ENCODE peak calls at places on chromosomes 2 and 18, in seven cellular contexts. G, V, W, L, A, Z and D are unnamed samples.

GRCh38 chr2:201411421-201411820 is 39.8 kb downstream of the TRAK2 start:
- DNase-seq in L (no peak), W (no peak), G (no peak), Z (no peak), V (peak), A (peak), D (no peak)

GRCh38 chr2:71226391-71226964 is 425 bp downstream of the PAIP2B start:
- DNase-seq in L (peak), G (no peak), W (peak), A (no peak), V (no peak), Z (no peak), D (peak)

GRCh38 chr2:60125880-60126444 is 427.5 kb downstream of the BCL11A start:
- DNase-seq in Z (no peak), W (peak), A (no peak), G (no peak), L (peak), V (no peak), D (no peak)

GRCh38 chr2:163601377-163601776 is 134.4 kb downstream of the FIGN start:
- DNase-seq in V (peak), W (peak), Z (no peak), G (peak), A (no peak), L (peak), D (no peak)

GRCh38 chr2:30257266-30258214 is 26.2 kb downstream of the LBH start:
- DNase-seq in G (no peak), W (no peak), L (no peak), A (no peak), Z (no peak), V (no peak), D (no peak)

GRCh38 chr18:48997985-48998831 is 47.4 kb upstream of the SMAD7 start:
- DNase-seq in W (no peak), L (peak), A (peak), V (peak), Z (peak), G (peak), D (peak)

GRCh38 chr2:127157114-127157513 is 50.2 kb upstream of the BIN1 start:
- DNase-seq in L (no peak), G (no peak), A (no peak), V (no peak), Z (no peak), W (no peak), D (no peak)

GRCh38 chr2:43055985-43056384 is 170.4 kb downstream of the ZFP36L2 start:
- DNase-seq in A (no peak), V (no peak), L (no peak), G (no peak), Z (no peak), W (no peak), D (no peak)

GRCh38 chr2:101277111-101277510 is 24.4 kb downstream of the CNOT11 start:
- DNase-seq in W (no peak), L (peak), G (no peak), Z (no peak), A (no peak), V (peak), D (no peak)

GRCh38 chr2:70083344-70084156 is 3.7 kb upstream of the PCBP1 start:
- DNase-seq in A (peak), Z (no peak), W (no peak), G (peak), V (peak), L (peak), D (no peak)

GRCh38 chr2:219290381-219291171 is 11.4 kb downstream of the DNAJB2 start:
- DNase-seq in Z (no peak), V (no peak), L (no peak), G (no peak), W (no peak), A (no peak), D (no peak)

GRCh38 chr2:226661789-226662545 is 137.7 kb downstream of the IRS1 start:
- DNase-seq in V (peak), G (peak), L (peak), A (peak), W (no peak), Z (no peak), D (no peak)

GRCh38 chr2:41782306-41783158 is 265.3 kb upstream of the PKDCC start:
- DNase-seq in G (peak), Z (no peak), W (peak), A (peak), L (peak), V (peak), D (no peak)

GRCh38 chr2:204842731-204843490 is 297.6 kb downstream of the PARD3B start:
- DNase-seq in Z (no peak), W (no peak), A (peak), G (peak), V (peak), L (peak), D (no peak)

GRCh38 chr18:40355701-40356100 is 1599.3 kb upstream of the PIK3C3 start:
- DNase-seq in G (no peak), L (no peak), A (no peak), Z (no peak), V (peak), W (no peak), D (no peak)

DNA sequence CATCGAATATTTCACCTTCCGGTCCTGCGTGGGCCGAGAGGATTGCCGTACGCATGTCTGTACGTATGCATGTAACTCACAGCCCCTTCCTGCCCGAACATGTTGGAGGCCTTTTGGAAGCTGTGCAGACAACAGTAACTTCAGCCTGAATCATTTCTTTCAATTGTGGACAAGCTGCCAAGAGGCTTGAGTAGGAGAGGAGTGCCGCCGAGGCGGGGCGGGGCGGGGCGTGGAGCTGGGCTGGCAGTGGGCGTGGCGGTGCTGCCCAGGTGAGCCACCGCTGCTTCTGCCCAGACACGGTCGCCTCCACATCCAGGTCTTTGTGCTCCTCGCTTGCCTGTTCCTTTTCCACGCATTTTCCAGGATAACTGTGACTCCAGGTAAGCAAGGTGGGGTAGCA is at the start of gene SERPINB5:
- DNase-seq in V (no peak), Z (no peak), L (no peak), G (no peak), W (no peak), A (peak), D (peak)
- H2BK5ac ChIP-seq in V (no peak), Z (no peak), L (no peak), G (no peak), W (no peak), A (no peak), D (no peak)

GRCh38 chr2:147384659-147385058 is 460.2 kb upstream of the ACVR2A start:
- DNase-seq in G (no peak), W (no peak), Z (no peak), A (no peak), V (no peak), L (no peak), D (no peak)
- H3K18ac ChIP-seq in G (no peak), W (no peak), Z (no peak), A (no peak), V (no peak), L (no peak), D (no peak)

DNA sequence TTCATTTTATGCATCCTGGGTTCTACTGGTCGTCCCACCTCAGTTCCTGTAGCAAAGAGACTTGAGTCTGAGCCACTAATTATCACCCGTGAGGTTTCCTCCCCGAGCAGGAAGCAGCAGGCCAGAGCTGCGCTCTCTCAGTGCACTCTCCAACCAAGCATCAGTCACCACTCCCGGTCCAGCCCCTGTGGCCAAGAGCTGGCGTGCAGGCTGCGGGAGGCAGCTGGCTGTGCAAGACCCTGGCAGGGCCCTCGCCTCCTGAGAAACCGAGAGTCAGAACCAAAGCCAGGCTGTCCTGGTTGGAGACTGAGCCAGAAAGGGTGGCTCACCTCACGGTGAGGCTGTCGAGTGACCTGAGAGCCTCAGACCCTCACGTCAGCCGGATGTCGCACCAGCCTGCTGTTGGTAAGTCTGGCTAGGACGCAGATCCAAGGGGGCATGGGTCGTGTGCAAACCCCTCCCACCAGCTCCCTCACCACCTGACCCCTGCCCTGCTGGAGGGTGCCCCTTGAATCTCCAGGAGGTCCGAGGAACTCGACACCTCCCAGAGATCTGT is 7.1 kb downstream of the STEAP3 start:
- DNase-seq in G (peak), V (peak), Z (no peak), L (no peak), W (no peak), A (no peak), D (no peak)
- H2BK5ac ChIP-seq in G (no peak), V (peak), Z (no peak), L (no peak), W (no peak), A (no peak), D (no peak)

GRCh38 chr2:36949845-36950244 is 16.5 kb downstream of the STRN start:
- DNase-seq in G (no peak), V (no peak), W (no peak), A (no peak), Z (no peak), L (no peak), D (no peak)

GRCh38 chr2:36951030-36951518 is 15.3 kb downstream of the STRN start:
- DNase-seq in W (no peak), V (no peak), A (no peak), L (no peak), Z (no peak), G (no peak), D (no peak)

GRCh38 chr2:36951574-36951973 is 14.8 kb downstream of the STRN start:
- DNase-seq in W (no peak), G (peak), V (peak), Z (no peak), L (no peak), A (peak), D (no peak)

GRCh38 chr2:36952748-36953197 is 13.6 kb downstream of the STRN start:
- DNase-seq in L (peak), G (no peak), V (no peak), W (no peak), A (peak), Z (no peak), D (no peak)
- H3K18ac ChIP-seq in L (no peak), G (no peak), V (no peak), W (no peak), A (no peak), Z (no peak), D (no peak)

DNA sequence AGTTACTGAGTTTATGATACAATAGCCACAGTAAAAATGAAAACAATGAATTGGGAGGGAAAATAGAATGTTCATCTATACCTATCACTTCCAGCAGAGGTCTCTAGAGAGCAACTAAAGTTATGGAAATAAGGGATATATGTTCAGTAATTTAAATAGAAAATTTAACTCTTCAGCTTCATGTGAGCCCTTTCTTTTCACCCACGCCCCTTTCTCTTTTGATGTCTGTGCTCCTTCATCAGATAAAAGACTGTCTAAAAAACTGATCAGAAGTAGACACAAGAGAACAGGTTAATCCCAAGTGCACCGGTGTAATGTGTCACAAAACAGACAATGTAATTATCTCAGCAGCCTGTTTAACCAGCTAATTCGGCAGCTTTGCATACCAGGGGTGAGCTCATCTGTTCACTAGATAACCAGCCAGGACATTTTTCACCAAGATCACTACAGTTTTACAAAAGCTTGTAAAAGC is 238.5 kb upstream of the ERBB4 start:
- DNase-seq in L (peak), W (peak), Z (no peak), V (peak), G (peak), A (peak), D (no peak)
- H2BK5ac ChIP-seq in L (no peak), W (no peak), Z (no peak), V (peak), G (no peak), A (no peak), D (no peak)